ENCODE peak calls at places on chromosomes 4 and X, in five cellular contexts. One of them, this sample, is unnamed.
A peak's percentile ranks its signal among the peaks of the same experiment; 100 is the strongest.

GRCh38 chr4:26074672-26075071 is 160.7 kb downstream of the SMIM20 start:
- DNase-seq in GM12878: peak; percentile 68
- DNase-seq in HepG2: no peak
- DNase-seq in H1: no peak
- DNase-seq in NT2/D1: no peak
- DNase-seq in this sample: no peak

GRCh38 chrX:151458824-151459223 is 61.8 kb downstream of the VMA21 start:
- DNase-seq in GM12878: no peak
- DNase-seq in HepG2: peak; percentile 2
- DNase-seq in H1: no peak
- DNase-seq in NT2/D1: no peak
- DNase-seq in this sample: no peak

GRCh38 chr4:11489449-11490083 is 60.9 kb upstream of the HS3ST1 start:
- DNase-seq in GM12878: no peak
- DNase-seq in HepG2: no peak
- DNase-seq in H1: no peak
- DNase-seq in NT2/D1: no peak
- DNase-seq in this sample: no peak

GRCh38 chrX:38170556-38170955 is 50.1 kb downstream of the SRPX start:
- DNase-seq in GM12878: no peak
- DNase-seq in HepG2: no peak
- DNase-seq in H1: no peak
- DNase-seq in NT2/D1: no peak
- DNase-seq in this sample: no peak

GRCh38 chr4:76956961-76957738 is 7.6 kb downstream of the SEPTIN11 start:
- DNase-seq in GM12878: no peak
- DNase-seq in HepG2: peak; percentile 32
- DNase-seq in H1: no peak
- DNase-seq in NT2/D1: no peak
- DNase-seq in this sample: no peak

GRCh38 chr4:111283066-111283677 is 660.3 kb upstream of the PITX2 start:
- DNase-seq in GM12878: no peak
- DNase-seq in HepG2: peak; percentile 39
- DNase-seq in H1: peak; percentile 85
- DNase-seq in NT2/D1: peak; percentile 38
- DNase-seq in this sample: peak; percentile 60

GRCh38 chr4:143091862-143092261 is 92.9 kb upstream of the USP38 start:
- DNase-seq in GM12878: no peak
- DNase-seq in HepG2: no peak
- DNase-seq in H1: no peak
- DNase-seq in NT2/D1: no peak
- DNase-seq in this sample: no peak

GRCh38 chrX:150683536-150684146 is 9.6 kb upstream of the MTMR1 start:
- DNase-seq in GM12878: no peak
- DNase-seq in HepG2: peak; percentile 26
- DNase-seq in H1: no peak
- DNase-seq in NT2/D1: peak; percentile 6
- DNase-seq in this sample: peak; percentile 55

GRCh38 chrX:136259543-136259942 is 8.3 kb upstream of the MAP7D3 start:
- DNase-seq in GM12878: no peak
- DNase-seq in HepG2: no peak
- DNase-seq in H1: no peak
- DNase-seq in NT2/D1: no peak
- DNase-seq in this sample: no peak

GRCh38 chr4:111400736-111401135 is 744.5 kb upstream of the FAM241A start:
- DNase-seq in GM12878: no peak
- DNase-seq in HepG2: no peak
- DNase-seq in H1: no peak
- DNase-seq in NT2/D1: no peak
- DNase-seq in this sample: no peak

GRCh38 chr4:157217708-157218107 is 2.8 kb upstream of the GRIA2 start:
- DNase-seq in GM12878: no peak
- DNase-seq in HepG2: peak; percentile 3
- DNase-seq in H1: no peak
- DNase-seq in NT2/D1: no peak
- DNase-seq in this sample: no peak

GRCh38 chr4:37073226-37073840 is 171.2 kb upstream of the NWD2 start:
- DNase-seq in GM12878: peak; percentile 8
- DNase-seq in HepG2: no peak
- DNase-seq in H1: no peak
- DNase-seq in NT2/D1: no peak
- DNase-seq in this sample: no peak

GRCh38 chr4:8571702-8572685 is 8.2 kb upstream of the GPR78 start:
- DNase-seq in GM12878: no peak
- DNase-seq in HepG2: no peak
- DNase-seq in H1: no peak
- DNase-seq in NT2/D1: no peak
- DNase-seq in this sample: no peak

GRCh38 chrX:101986571-101986970 is 54.7 kb upstream of the ZMAT1 start:
- DNase-seq in GM12878: no peak
- DNase-seq in HepG2: no peak
- DNase-seq in H1: no peak
- DNase-seq in NT2/D1: no peak
- DNase-seq in this sample: no peak

GRCh38 chr4:158845166-158846041 is 76.6 kb downstream of the FNIP2 start:
- DNase-seq in GM12878: no peak
- DNase-seq in HepG2: no peak
- DNase-seq in H1: no peak
- DNase-seq in NT2/D1: peak; percentile 70
- DNase-seq in this sample: no peak

GRCh38 chrX:3627579-3627978 is 85.9 kb downstream of the PRKX start:
- DNase-seq in GM12878: no peak
- DNase-seq in HepG2: no peak
- DNase-seq in H1: no peak
- DNase-seq in NT2/D1: no peak
- DNase-seq in this sample: no peak

GRCh38 chr4:26879805-26880204 is 19.2 kb downstream of the STIM2 start:
- DNase-seq in GM12878: no peak
- DNase-seq in HepG2: no peak
- DNase-seq in H1: no peak
- DNase-seq in NT2/D1: no peak
- DNase-seq in this sample: no peak

GRCh38 chrX:139691843-139692505 is 16.0 kb downstream of the MCF2 start:
- DNase-seq in GM12878: no peak
- DNase-seq in HepG2: no peak
- DNase-seq in H1: peak; percentile 51
- DNase-seq in NT2/D1: no peak
- DNase-seq in this sample: no peak
- TF ChIP-seq SUZ12 in GM12878: no peak
- TF ChIP-seq SUZ12 in HepG2: no peak
- TF ChIP-seq SUZ12 in H1: peak; percentile 54
- TF ChIP-seq SUZ12 in NT2/D1: no peak
- TF ChIP-seq SUZ12 in this sample: no peak

DNA sequence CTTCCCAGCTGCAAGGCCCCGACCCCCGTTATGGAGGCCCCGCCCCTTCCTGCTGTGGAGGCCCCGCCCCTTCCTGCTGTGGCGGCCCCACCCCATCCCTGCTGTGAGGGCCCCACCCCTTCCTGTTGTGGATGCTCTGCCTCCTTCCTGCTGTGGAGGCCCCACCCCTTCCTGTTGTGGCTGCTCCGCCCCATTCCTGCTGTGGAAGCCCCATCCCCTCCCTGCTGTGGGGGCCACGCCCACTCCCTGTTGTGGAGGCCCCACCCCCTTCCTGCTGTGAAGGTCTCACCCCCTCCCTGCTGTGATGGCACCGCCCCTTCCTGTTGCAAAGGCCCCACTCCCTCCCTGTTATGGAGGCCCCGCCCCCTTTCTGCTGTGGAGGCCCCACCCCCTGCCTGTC is 104.9 kb upstream of the PSAPL1 start:
- DNase-seq in GM12878: no peak
- DNase-seq in HepG2: peak; percentile 48
- DNase-seq in H1: no peak
- DNase-seq in NT2/D1: peak; percentile 73
- DNase-seq in this sample: peak; percentile 83
- TF ChIP-seq SUZ12 in GM12878: no peak
- TF ChIP-seq SUZ12 in HepG2: no peak
- TF ChIP-seq SUZ12 in H1: no peak
- TF ChIP-seq SUZ12 in NT2/D1: no peak
- TF ChIP-seq SUZ12 in this sample: no peak

GRCh38 chrX:119986203-119986602 is 42.7 kb upstream of the NKAP start:
- DNase-seq in GM12878: no peak
- DNase-seq in HepG2: no peak
- DNase-seq in H1: no peak
- DNase-seq in NT2/D1: no peak
- DNase-seq in this sample: no peak

GRCh38 chrX:119981286-119982070 is 37.9 kb upstream of the NKAP start:
- DNase-seq in GM12878: no peak
- DNase-seq in HepG2: peak; percentile 3
- DNase-seq in H1: peak; percentile 49
- DNase-seq in NT2/D1: no peak
- DNase-seq in this sample: peak; percentile 73

GRCh38 chrX:119982145-119982544 is 38.6 kb upstream of the NKAP start:
- DNase-seq in GM12878: no peak
- DNase-seq in HepG2: no peak
- DNase-seq in H1: no peak
- DNase-seq in NT2/D1: no peak
- DNase-seq in this sample: no peak

GRCh38 chrX:119983494-119983893 is 39.9 kb upstream of the NKAP start:
- DNase-seq in GM12878: no peak
- DNase-seq in HepG2: no peak
- DNase-seq in H1: no peak
- DNase-seq in NT2/D1: no peak
- DNase-seq in this sample: no peak

DNA sequence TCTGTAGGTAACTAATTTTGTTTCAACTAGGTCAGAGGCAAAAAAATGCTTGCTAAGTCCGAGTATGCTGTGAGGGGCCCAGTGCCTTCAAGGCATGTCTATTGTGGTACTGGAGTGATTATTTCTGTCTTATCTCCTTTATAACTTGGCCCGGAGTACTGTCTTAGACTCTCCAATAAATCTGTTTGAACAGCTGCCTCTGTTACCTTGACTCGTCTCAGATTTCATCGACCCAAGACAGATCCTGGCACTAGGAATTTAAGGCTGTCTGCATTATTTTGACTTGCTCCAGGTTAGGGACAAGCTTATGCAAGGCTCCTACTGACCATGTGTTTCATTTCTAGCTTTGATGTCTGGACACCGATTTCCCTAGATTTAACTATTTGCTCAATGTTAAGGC is 41.1 kb upstream of the NKAP start:
- DNase-seq in GM12878: no peak
- DNase-seq in HepG2: no peak
- DNase-seq in H1: no peak
- DNase-seq in NT2/D1: no peak
- DNase-seq in this sample: no peak
- TF ChIP-seq SUZ12 in GM12878: no peak
- TF ChIP-seq SUZ12 in HepG2: no peak
- TF ChIP-seq SUZ12 in H1: no peak
- TF ChIP-seq SUZ12 in NT2/D1: no peak
- TF ChIP-seq SUZ12 in this sample: no peak

DNA sequence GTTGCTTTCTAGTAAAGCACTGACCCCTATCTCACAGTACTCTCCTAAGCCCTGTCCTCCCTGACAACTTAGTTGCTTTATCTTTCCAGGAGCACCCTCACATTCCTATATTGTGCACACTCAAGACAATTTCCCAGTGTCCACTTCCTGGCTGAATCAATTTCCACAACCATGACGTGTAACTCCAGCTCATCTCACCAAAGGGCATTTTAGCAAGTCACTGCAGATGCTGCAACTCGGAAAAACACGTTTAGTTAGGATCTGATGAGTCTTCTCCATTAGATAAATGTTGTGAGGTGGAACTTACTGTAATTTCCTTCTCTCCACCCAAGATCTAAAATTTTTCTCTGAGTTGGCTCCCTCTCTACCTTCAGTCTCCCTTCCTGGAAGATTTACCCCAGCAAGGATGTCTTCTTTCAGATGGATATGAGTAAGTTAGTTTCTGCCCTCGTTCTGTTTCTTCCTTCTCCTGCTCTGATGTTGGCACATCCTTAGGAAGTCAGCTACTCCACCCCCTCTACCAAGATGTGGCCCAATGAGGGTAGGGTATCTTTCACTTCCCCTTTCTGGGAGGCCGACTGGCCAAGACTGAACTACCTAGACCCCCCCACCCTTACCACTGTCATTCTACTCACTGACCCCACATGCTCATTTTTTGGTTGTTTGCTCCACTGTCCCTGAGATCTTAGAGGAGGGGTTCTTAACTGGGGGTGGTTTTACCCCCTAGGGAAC is 28.7 kb upstream of the IL13RA1 start:
- DNase-seq in GM12878: no peak
- DNase-seq in HepG2: no peak
- DNase-seq in H1: no peak
- DNase-seq in NT2/D1: no peak
- DNase-seq in this sample: no peak
- TF ChIP-seq SUZ12 in GM12878: no peak
- TF ChIP-seq SUZ12 in HepG2: no peak
- TF ChIP-seq SUZ12 in H1: no peak
- TF ChIP-seq SUZ12 in NT2/D1: no peak
- TF ChIP-seq SUZ12 in this sample: no peak